ENCODE peak calls at places on chromosomes 4 and X, in seven cellular contexts. S is IMR-90, R is epithelial cell of esophagus, N is upper lobe of left lung, G is cardiac fibroblast, O is Panc1, V is HFF-Myc. F is an unnamed sample.

GRCh38 chrX:107577933-107578332 is 50.4 kb upstream of the PRPS1 start:
- DNase-seq in R (no peak), S (no peak), G (no peak), O (no peak), N (no peak), V (no peak), F (no peak)

GRCh38 chrX:63349307-63349706 is 1.8 kb downstream of the SPIN4 start:
- DNase-seq in V (no peak), G (no peak), S (no peak), R (no peak), O (no peak), N (no peak), F (no peak)

GRCh38 chr4:88104902-88105610 is 53.4 kb downstream of the ABCG2 start:
- DNase-seq in N (no peak), G (peak), S (peak), O (peak), R (peak), V (peak), F (no peak)

GRCh38 chr4:183873389-183874185 is 31.5 kb upstream of the STOX2 start:
- DNase-seq in V (no peak), G (no peak), N (no peak), S (no peak), O (no peak), R (peak), F (no peak)

GRCh38 chr4:83285022-83285387 is 407 bp upstream of the COQ2 start:
- DNase-seq in O (no peak), N (no peak), G (peak), V (no peak), S (peak), R (peak), F (peak)

GRCh38 chr4:183618681-183619080 is 40.3 kb downstream of the RWDD4 start:
- DNase-seq in R (no peak), S (no peak), G (no peak), V (no peak), O (no peak), N (no peak), F (no peak)

GRCh38 chrX:66622209-66622608 is 16.7 kb downstream of the EDA2R start:
- DNase-seq in O (no peak), G (no peak), R (peak), V (no peak), S (peak), N (no peak), F (no peak)

GRCh38 chr4:52198356-52198755 is 147.3 kb downstream of the SPATA18 start:
- DNase-seq in N (no peak), G (no peak), R (no peak), O (no peak), V (no peak), S (no peak), F (no peak)

GRCh38 chrX:53456254-53456653 is 22.1 kb upstream of the HSD17B10 start:
- DNase-seq in G (no peak), R (peak), N (no peak), S (peak), O (no peak), V (no peak), F (no peak)

GRCh38 chr4:116638592-116638991 is 446.8 kb downstream of the TRAM1L1 start:
- DNase-seq in N (no peak), V (no peak), O (no peak), G (no peak), S (no peak), R (no peak), F (no peak)

GRCh38 chr4:163556169-163556568 is 61.7 kb downstream of the TMA16 start:
- DNase-seq in N (no peak), V (no peak), R (no peak), O (no peak), S (peak), G (no peak), F (no peak)

GRCh38 chrX:64642482-64642881 is 247.2 kb upstream of the MTMR8 start:
- DNase-seq in N (no peak), G (no peak), V (no peak), S (no peak), R (peak), O (no peak), F (no peak)

GRCh38 chr4:8002525-8003309 is 63.1 kb upstream of the AFAP1 start:
- DNase-seq in V (no peak), G (no peak), S (no peak), N (peak), O (no peak), R (no peak), F (peak)

GRCh38 chr4:677431-678293 is 3.3 kb downstream of the MYL5 start:
- DNase-seq in R (peak), O (no peak), V (no peak), S (no peak), G (no peak), N (peak), F (peak)

GRCh38 chr4:85808104-85808503 is 333.2 kb downstream of the ARHGAP24 start:
- DNase-seq in V (no peak), S (no peak), G (no peak), O (no peak), R (no peak), N (no peak), F (no peak)

GRCh38 chr4:153713840-153714239 is 29.8 kb downstream of the TLR2 start:
- DNase-seq in S (peak), N (no peak), V (peak), G (peak), R (peak), O (no peak), F (no peak)

GRCh38 chr4:38950159-38950558 is 82.0 kb downstream of the TMEM156 start:
- DNase-seq in O (no peak), N (no peak), V (no peak), G (peak), R (no peak), S (no peak), F (no peak)

GRCh38 chr4:97912151-97912550 is 231.1 kb downstream of the STPG2 start:
- DNase-seq in O (no peak), V (no peak), N (no peak), R (no peak), S (no peak), G (no peak), F (no peak)

GRCh38 chrX:10021461-10022272 is 54.5 kb downstream of the CLDN34 start:
- DNase-seq in V (no peak), O (no peak), G (no peak), R (no peak), S (peak), N (no peak), F (peak)

GRCh38 chr4:110452546-110452945 is 23.4 kb upstream of the ENPEP start:
- DNase-seq in G (no peak), S (no peak), R (no peak), N (no peak), O (no peak), V (no peak), F (no peak)

GRCh38 chrX:29671426-29671825 is 543.9 kb upstream of the MAGEB2 start:
- DNase-seq in V (no peak), S (peak), N (no peak), G (peak), O (no peak), R (no peak), F (no peak)

GRCh38 chr4:152458801-152459302 is 77.0 kb downstream of the FBXW7 start:
- DNase-seq in S (peak), G (peak), N (no peak), V (no peak), O (no peak), R (no peak), F (no peak)

GRCh38 chr4:152451496-152451895 is 84.4 kb downstream of the FBXW7 start:
- DNase-seq in V (no peak), S (no peak), G (no peak), R (no peak), O (no peak), N (no peak), F (no peak)

GRCh38 chr4:152459326-152459725 is 76.6 kb downstream of the FBXW7 start:
- DNase-seq in R (no peak), V (no peak), G (no peak), N (no peak), S (no peak), O (no peak), F (no peak)

GRCh38 chr4:152456609-152457008 is 79.3 kb downstream of the FBXW7 start:
- DNase-seq in G (no peak), O (no peak), R (peak), S (peak), N (no peak), V (no peak), F (no peak)

GRCh38 chr4:152454398-152455011 is 81.4 kb downstream of the FBXW7 start:
- DNase-seq in V (no peak), R (peak), O (no peak), G (peak), S (peak), N (no peak), F (no peak)
- TF ChIP-seq CTCF in V (peak), R (peak), O (peak), G (peak), S (peak), N (peak), F (peak)

GRCh38 chr4:2630556-2631273 is 94.3 kb downstream of the FAM193A start:
- DNase-seq in V (no peak), G (no peak), S (no peak), R (no peak), N (no peak), O (no peak), F (no peak)
- TF ChIP-seq CTCF in V (no peak), G (no peak), S (no peak), R (no peak), N (no peak), O (no peak), F (no peak)

DNA sequence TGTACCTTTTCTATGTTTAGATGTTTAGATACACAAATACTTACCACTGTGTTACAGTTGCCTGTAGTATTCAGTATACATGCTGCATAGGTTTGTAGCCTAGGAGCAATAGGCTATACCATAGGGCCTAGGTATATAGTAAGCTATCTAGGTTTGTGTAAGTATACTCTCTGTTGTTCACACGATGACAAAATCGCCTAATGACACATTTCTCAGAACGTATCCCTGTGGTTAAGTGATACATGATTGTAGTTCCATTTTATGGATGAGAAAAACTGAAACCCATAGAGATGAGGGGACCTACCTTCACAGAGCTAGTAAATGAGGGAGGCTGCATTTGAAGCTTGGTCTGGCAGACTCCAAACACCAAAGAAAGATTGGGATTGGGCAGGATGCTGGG is 79.4 kb upstream of the EFNB1 start:
- DNase-seq in V (no peak), G (no peak), O (no peak), N (no peak), R (no peak), S (no peak), F (no peak)
- TF ChIP-seq CTCF in V (no peak), G (no peak), O (no peak), N (no peak), R (no peak), S (no peak), F (no peak)

GRCh38 chrX:57915680-57916079 is 5.4 kb upstream of the ZXDA start:
- DNase-seq in V (no peak), S (no peak), O (no peak), N (no peak), G (no peak), R (no peak), F (no peak)

GRCh38 chrX:57918750-57919436 is 8.6 kb upstream of the ZXDA start:
- DNase-seq in N (no peak), V (no peak), R (peak), G (peak), O (no peak), S (peak), F (peak)
- TF ChIP-seq CTCF in N (peak), V (peak), R (peak), G (peak), O (peak), S (peak), F (peak)

GRCh38 chrX:97452283-97452682 is 568.6 kb downstream of the RPA4 start:
- DNase-seq in V (no peak), S (no peak), G (no peak), N (no peak), O (no peak), R (no peak), F (no peak)

GRCh38 chrX:97446298-97446882 is 562.7 kb downstream of the RPA4 start:
- DNase-seq in N (no peak), V (no peak), R (peak), S (no peak), O (no peak), G (peak), F (no peak)
- TF ChIP-seq CTCF in N (no peak), V (no peak), R (peak), S (no peak), O (no peak), G (peak), F (no peak)

GRCh38 chrX:2286731-2287130 is 214.0 kb downstream of the DHRSX start:
- DNase-seq in R (no peak), V (no peak), O (no peak), G (no peak), N (no peak), S (no peak), F (no peak)

GRCh38 chrX:2284133-2284532 is 216.6 kb downstream of the DHRSX start:
- DNase-seq in G (no peak), V (no peak), R (no peak), N (no peak), O (no peak), S (no peak), F (no peak)

GRCh38 chrX:2282490-2283090 is 218.2 kb downstream of the DHRSX start:
- DNase-seq in R (no peak), O (no peak), S (no peak), G (no peak), V (no peak), N (no peak), F (no peak)

GRCh38 chrX:2283111-2283847 is 217.5 kb downstream of the DHRSX start:
- DNase-seq in O (no peak), G (peak), R (no peak), V (no peak), N (no peak), S (no peak), F (no peak)

DNA sequence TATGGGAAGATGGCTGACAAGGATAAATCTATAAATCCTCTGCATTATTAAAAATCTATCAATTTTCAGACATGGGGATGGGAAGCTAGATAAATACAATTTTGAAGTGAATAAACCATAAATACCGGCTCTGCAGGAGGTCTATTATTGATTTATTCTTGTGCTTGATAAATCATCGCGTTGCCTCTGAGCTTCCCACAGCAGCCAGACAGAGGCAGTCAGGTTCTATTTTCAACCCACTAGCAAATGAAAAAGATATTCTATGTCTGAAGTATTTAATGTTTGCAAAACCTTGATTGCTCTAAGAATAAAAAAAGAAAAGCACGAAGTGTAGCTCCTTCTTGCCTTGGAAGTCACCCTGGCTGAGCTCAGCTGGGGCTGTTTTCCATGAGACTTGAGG is 216.2 kb downstream of the DHRSX start:
- DNase-seq in V (no peak), G (no peak), N (no peak), S (peak), R (no peak), O (no peak), F (no peak)
- TF ChIP-seq CTCF in V (no peak), G (no peak), N (no peak), S (peak), R (no peak), O (no peak), F (no peak)

F was measured in adrenal gland.